ENCODE peak calls at places on chromosomes 7 and 10, in four cellular contexts. One of them, this sample, is unnamed.

GRCh38 chr7:50456371-50457123 is 6.4 kb upstream of the FIGNL1 start:
- DNase-seq in caudate nucleus: no peak
- DNase-seq in hypothalamus: no peak
- DNase-seq in NCI-H1092 treated with DMSO at 0.1 percent for 48 hours: no peak
- DNase-seq in this sample: no peak

GRCh38 chr7:22654836-22655235 is 72.2 kb upstream of the IL6 start:
- DNase-seq in caudate nucleus: no peak
- DNase-seq in hypothalamus: no peak
- DNase-seq in NCI-H1092 treated with DMSO at 0.1 percent for 48 hours: no peak
- DNase-seq in this sample: no peak

GRCh38 chr7:130292682-130293257 is at the start of gene CPA4:
- DNase-seq in caudate nucleus: no peak
- DNase-seq in hypothalamus: no peak
- DNase-seq in NCI-H1092 treated with DMSO at 0.1 percent for 48 hours: no peak
- DNase-seq in this sample: no peak

GRCh38 chr7:66047426-66047825 is 28.2 kb upstream of the ASL start:
- DNase-seq in caudate nucleus: no peak
- DNase-seq in hypothalamus: no peak
- DNase-seq in NCI-H1092 treated with DMSO at 0.1 percent for 48 hours: no peak
- DNase-seq in this sample: no peak

GRCh38 chr7:73313521-73313906 is 4.9 kb upstream of the NSUN5 start:
- DNase-seq in caudate nucleus: no peak
- DNase-seq in hypothalamus: no peak
- DNase-seq in NCI-H1092 treated with DMSO at 0.1 percent for 48 hours: no peak
- DNase-seq in this sample: no peak

GRCh38 chr7:76131872-76132271 is 69.8 kb upstream of the SRRM3 start:
- DNase-seq in caudate nucleus: peak; percentile 16
- DNase-seq in hypothalamus: no peak
- DNase-seq in NCI-H1092 treated with DMSO at 0.1 percent for 48 hours: no peak
- DNase-seq in this sample: no peak

GRCh38 chr7:158377800-158378623 is 209.6 kb downstream of the PTPRN2 start:
- DNase-seq in caudate nucleus: no peak
- DNase-seq in hypothalamus: no peak
- DNase-seq in NCI-H1092 treated with DMSO at 0.1 percent for 48 hours: peak; percentile 14
- DNase-seq in this sample: no peak

GRCh38 chr10:102678842-102679289 is 34.6 kb downstream of the TRIM8 start:
- DNase-seq in caudate nucleus: peak; percentile 82
- DNase-seq in hypothalamus: no peak
- DNase-seq in NCI-H1092 treated with DMSO at 0.1 percent for 48 hours: peak; percentile 72
- DNase-seq in this sample: no peak

GRCh38 chr10:77441541-77442175 is 195.9 kb downstream of the KCNMA1 start:
- DNase-seq in caudate nucleus: no peak
- DNase-seq in hypothalamus: no peak
- DNase-seq in NCI-H1092 treated with DMSO at 0.1 percent for 48 hours: peak; percentile 21
- DNase-seq in this sample: peak; percentile 54

GRCh38 chr10:31153692-31154091 is 122.0 kb upstream of the ZNF438 start:
- DNase-seq in caudate nucleus: no peak
- DNase-seq in hypothalamus: no peak
- DNase-seq in NCI-H1092 treated with DMSO at 0.1 percent for 48 hours: no peak
- DNase-seq in this sample: no peak

GRCh38 chr10:11468126-11468742 is 143.2 kb downstream of the USP6NL start:
- DNase-seq in caudate nucleus: no peak
- DNase-seq in hypothalamus: no peak
- DNase-seq in NCI-H1092 treated with DMSO at 0.1 percent for 48 hours: no peak
- DNase-seq in this sample: no peak

GRCh38 chr7:2924866-2925840 is 81.0 kb upstream of the GNA12 start:
- DNase-seq in caudate nucleus: no peak
- DNase-seq in hypothalamus: no peak
- DNase-seq in NCI-H1092 treated with DMSO at 0.1 percent for 48 hours: peak; percentile 46
- DNase-seq in this sample: no peak

GRCh38 chr7:144821069-144821468 is 14.8 kb downstream of the TPK1 start:
- DNase-seq in caudate nucleus: no peak
- DNase-seq in hypothalamus: no peak
- DNase-seq in NCI-H1092 treated with DMSO at 0.1 percent for 48 hours: no peak
- DNase-seq in this sample: no peak

GRCh38 chr10:42871823-42872222 is 89.2 kb downstream of the BMS1 start:
- DNase-seq in caudate nucleus: no peak
- DNase-seq in hypothalamus: no peak
- DNase-seq in NCI-H1092 treated with DMSO at 0.1 percent for 48 hours: no peak
- DNase-seq in this sample: no peak

GRCh38 chr7:51209426-51209825 is 107.2 kb downstream of the COBL start:
- DNase-seq in caudate nucleus: no peak
- DNase-seq in hypothalamus: no peak
- DNase-seq in NCI-H1092 treated with DMSO at 0.1 percent for 48 hours: no peak
- DNase-seq in this sample: no peak

GRCh38 chr10:3805227-3805790 is 20.3 kb upstream of the KLF6 start:
- DNase-seq in caudate nucleus: no peak
- DNase-seq in hypothalamus: no peak
- DNase-seq in NCI-H1092 treated with DMSO at 0.1 percent for 48 hours: no peak
- DNase-seq in this sample: no peak

GRCh38 chr7:4851459-4852422 is 10.1 kb downstream of the PAPOLB start:
- DNase-seq in caudate nucleus: no peak
- DNase-seq in hypothalamus: no peak
- DNase-seq in NCI-H1092 treated with DMSO at 0.1 percent for 48 hours: no peak
- DNase-seq in this sample: no peak

GRCh38 chr10:14571866-14572507 is 202.7 kb downstream of the FAM107B start:
- DNase-seq in caudate nucleus: peak; percentile 71
- DNase-seq in hypothalamus: no peak
- DNase-seq in NCI-H1092 treated with DMSO at 0.1 percent for 48 hours: no peak
- DNase-seq in this sample: no peak

GRCh38 chr10:44966816-44967509 is 7.4 kb downstream of the RASSF4 start:
- DNase-seq in caudate nucleus: no peak
- DNase-seq in hypothalamus: no peak
- DNase-seq in NCI-H1092 treated with DMSO at 0.1 percent for 48 hours: no peak
- DNase-seq in this sample: no peak

GRCh38 chr10:38102889-38103288 is 8.8 kb downstream of the ZNF37A start:
- DNase-seq in caudate nucleus: no peak
- DNase-seq in hypothalamus: no peak
- DNase-seq in NCI-H1092 treated with DMSO at 0.1 percent for 48 hours: no peak
- DNase-seq in this sample: no peak

GRCh38 chr10:72084094-72084459 is 4.3 kb downstream of the SPOCK2 start:
- DNase-seq in caudate nucleus: no peak
- DNase-seq in hypothalamus: no peak
- DNase-seq in NCI-H1092 treated with DMSO at 0.1 percent for 48 hours: no peak
- DNase-seq in this sample: no peak

GRCh38 chr7:8379264-8379663 is 54.1 kb upstream of the NXPH1 start:
- DNase-seq in caudate nucleus: peak; percentile 12
- DNase-seq in hypothalamus: no peak
- DNase-seq in NCI-H1092 treated with DMSO at 0.1 percent for 48 hours: peak; percentile 99
- DNase-seq in this sample: no peak

GRCh38 chr7:40700653-40701475 is 566.1 kb downstream of the SUGCT start:
- DNase-seq in caudate nucleus: no peak
- DNase-seq in hypothalamus: no peak
- DNase-seq in NCI-H1092 treated with DMSO at 0.1 percent for 48 hours: no peak
- DNase-seq in this sample: no peak

GRCh38 chr10:119199231-119199992 is 8.0 kb upstream of the GRK5 start:
- DNase-seq in caudate nucleus: peak; percentile 71
- DNase-seq in hypothalamus: no peak
- DNase-seq in NCI-H1092 treated with DMSO at 0.1 percent for 48 hours: peak; percentile 43
- DNase-seq in this sample: peak; percentile 27

GRCh38 chr7:27459021-27459728 is 203.5 kb downstream of the HIBADH start:
- DNase-seq in caudate nucleus: no peak
- DNase-seq in hypothalamus: no peak
- DNase-seq in NCI-H1092 treated with DMSO at 0.1 percent for 48 hours: no peak
- DNase-seq in this sample: no peak

GRCh38 chr10:125062244-125063208 is 97.8 kb downstream of the CTBP2 start:
- DNase-seq in caudate nucleus: peak; percentile 71
- DNase-seq in hypothalamus: no peak
- DNase-seq in NCI-H1092 treated with DMSO at 0.1 percent for 48 hours: no peak
- DNase-seq in this sample: no peak

GRCh38 chr10:46247808-46248569 is 38.8 kb upstream of the ANTXRL start:
- DNase-seq in caudate nucleus: no peak
- DNase-seq in hypothalamus: no peak
- DNase-seq in NCI-H1092 treated with DMSO at 0.1 percent for 48 hours: peak; percentile 8
- DNase-seq in this sample: no peak

GRCh38 chr10:116880716-116881440 is 31.6 kb downstream of the ENO4 start:
- DNase-seq in caudate nucleus: peak; percentile 2
- DNase-seq in hypothalamus: no peak
- DNase-seq in NCI-H1092 treated with DMSO at 0.1 percent for 48 hours: no peak
- DNase-seq in this sample: no peak

GRCh38 chr7:9719303-9719702 is 1254.4 kb upstream of the PHF14 start:
- DNase-seq in caudate nucleus: no peak
- DNase-seq in hypothalamus: no peak
- DNase-seq in NCI-H1092 treated with DMSO at 0.1 percent for 48 hours: no peak
- DNase-seq in this sample: no peak

GRCh38 chr7:29345590-29345989 is 151.0 kb downstream of the CHN2 start:
- DNase-seq in caudate nucleus: peak; percentile 63
- DNase-seq in hypothalamus: peak; percentile 4
- DNase-seq in NCI-H1092 treated with DMSO at 0.1 percent for 48 hours: peak; percentile 70
- DNase-seq in this sample: no peak

GRCh38 chr7:90239625-90240228 is 5.2 kb upstream of the CFAP69 start:
- DNase-seq in caudate nucleus: no peak
- DNase-seq in hypothalamus: no peak
- DNase-seq in NCI-H1092 treated with DMSO at 0.1 percent for 48 hours: no peak
- DNase-seq in this sample: no peak

GRCh38 chr7:112509390-112509789 is 28.6 kb downstream of the LSMEM1 start:
- DNase-seq in caudate nucleus: no peak
- DNase-seq in hypothalamus: no peak
- DNase-seq in NCI-H1092 treated with DMSO at 0.1 percent for 48 hours: no peak
- DNase-seq in this sample: no peak

GRCh38 chr10:26857991-26858706 is 2.6 kb downstream of the ABI1 start:
- DNase-seq in caudate nucleus: no peak
- DNase-seq in hypothalamus: no peak
- DNase-seq in NCI-H1092 treated with DMSO at 0.1 percent for 48 hours: no peak
- DNase-seq in this sample: no peak

GRCh38 chr7:117269895-117270294 is 53.0 kb downstream of the WNT2 start:
- DNase-seq in caudate nucleus: no peak
- DNase-seq in hypothalamus: no peak
- DNase-seq in NCI-H1092 treated with DMSO at 0.1 percent for 48 hours: no peak
- DNase-seq in this sample: no peak

GRCh38 chr7:2954433-2954853 is 89.2 kb downstream of the CARD11 start:
- DNase-seq in caudate nucleus: no peak
- DNase-seq in hypothalamus: no peak
- DNase-seq in NCI-H1092 treated with DMSO at 0.1 percent for 48 hours: no peak
- DNase-seq in this sample: no peak

GRCh38 chr7:158531661-158532060 is 56.0 kb downstream of the PTPRN2 start:
- DNase-seq in caudate nucleus: peak; percentile 20
- DNase-seq in hypothalamus: no peak
- DNase-seq in NCI-H1092 treated with DMSO at 0.1 percent for 48 hours: peak; percentile 80
- DNase-seq in this sample: no peak

GRCh38 chr7:21771906-21772610 is 173.6 kb downstream of the CDCA7L start:
- DNase-seq in caudate nucleus: peak; percentile 9
- DNase-seq in hypothalamus: no peak
- DNase-seq in NCI-H1092 treated with DMSO at 0.1 percent for 48 hours: peak; percentile 7
- DNase-seq in this sample: no peak